ENCODE peak calls at places on chromosomes 3 and 15, in seven cellular contexts. One of them, this sample, is unnamed.

GRCh38 chr3:130537609-130538304 is 20.8 kb downstream of the COL6A6 start:
- DNase-seq in DND-41: no peak
- DNase-seq in hepatocyte: no peak
- DNase-seq in A549: no peak
- DNase-seq in mammary epithelial cell: no peak
- DNase-seq in HCT116: no peak
- DNase-seq in endothelial cell of umbilical vein: no peak
- DNase-seq in this sample: no peak

GRCh38 chr3:71307884-71308697 is 275.4 kb downstream of the FOXP1 start:
- DNase-seq in hepatocyte: no peak
- DNase-seq in HCT116: no peak
- DNase-seq in DND-41: no peak
- DNase-seq in endothelial cell of umbilical vein: peak; percentile 40
- DNase-seq in mammary epithelial cell: peak; percentile 41
- DNase-seq in A549: no peak
- DNase-seq in this sample: no peak

GRCh38 chr3:146493221-146493620 is 23.9 kb upstream of the PLSCR2 start:
- DNase-seq in HCT116: no peak
- DNase-seq in A549: no peak
- DNase-seq in mammary epithelial cell: no peak
- DNase-seq in DND-41: no peak
- DNase-seq in hepatocyte: no peak
- DNase-seq in endothelial cell of umbilical vein: no peak
- DNase-seq in this sample: no peak

GRCh38 chr3:68239542-68239941 is 585.1 kb upstream of the SUCLG2 start:
- DNase-seq in hepatocyte: no peak
- DNase-seq in DND-41: no peak
- DNase-seq in endothelial cell of umbilical vein: no peak
- DNase-seq in A549: no peak
- DNase-seq in HCT116: no peak
- DNase-seq in mammary epithelial cell: no peak
- DNase-seq in this sample: no peak

GRCh38 chr3:32435911-32436815 is 44.5 kb downstream of the CMTM7 start:
- DNase-seq in hepatocyte: no peak
- DNase-seq in A549: no peak
- DNase-seq in DND-41: peak; percentile 54
- DNase-seq in endothelial cell of umbilical vein: no peak
- DNase-seq in HCT116: no peak
- DNase-seq in mammary epithelial cell: no peak
- DNase-seq in this sample: no peak

GRCh38 chr15:76986743-76987142 is 8.2 kb upstream of the PSTPIP1 start:
- DNase-seq in HCT116: no peak
- DNase-seq in endothelial cell of umbilical vein: no peak
- DNase-seq in A549: no peak
- DNase-seq in DND-41: no peak
- DNase-seq in hepatocyte: no peak
- DNase-seq in mammary epithelial cell: no peak
- DNase-seq in this sample: no peak

GRCh38 chr15:36914962-36915808 is 185.2 kb downstream of the MEIS2 start:
- DNase-seq in A549: no peak
- DNase-seq in DND-41: no peak
- DNase-seq in hepatocyte: peak; percentile 18
- DNase-seq in endothelial cell of umbilical vein: peak; percentile 17
- DNase-seq in HCT116: no peak
- DNase-seq in mammary epithelial cell: no peak
- DNase-seq in this sample: no peak

GRCh38 chr3:1587426-1587825 is 494.6 kb downstream of the CNTN6 start:
- DNase-seq in mammary epithelial cell: no peak
- DNase-seq in HCT116: no peak
- DNase-seq in DND-41: no peak
- DNase-seq in hepatocyte: no peak
- DNase-seq in A549: no peak
- DNase-seq in endothelial cell of umbilical vein: no peak
- DNase-seq in this sample: no peak

GRCh38 chr3:124846189-124846588 is 41.0 kb downstream of the ITGB5 start:
- DNase-seq in HCT116: no peak
- DNase-seq in hepatocyte: no peak
- DNase-seq in endothelial cell of umbilical vein: peak; percentile 7
- DNase-seq in mammary epithelial cell: peak; percentile 53
- DNase-seq in DND-41: no peak
- DNase-seq in A549: no peak
- DNase-seq in this sample: peak; percentile 50

GRCh38 chr3:152230367-152230766 is 38.4 kb upstream of the MBNL1 start:
- DNase-seq in endothelial cell of umbilical vein: no peak
- DNase-seq in HCT116: no peak
- DNase-seq in A549: no peak
- DNase-seq in hepatocyte: no peak
- DNase-seq in DND-41: no peak
- DNase-seq in mammary epithelial cell: no peak
- DNase-seq in this sample: no peak

GRCh38 chr15:47987908-47988532 is 132.8 kb upstream of the SLC24A5 start:
- DNase-seq in hepatocyte: peak; percentile 79
- DNase-seq in DND-41: peak; percentile 8
- DNase-seq in A549: peak; percentile 4
- DNase-seq in mammary epithelial cell: peak; percentile 32
- DNase-seq in HCT116: peak; percentile 0
- DNase-seq in endothelial cell of umbilical vein: peak; percentile 68
- DNase-seq in this sample: no peak

GRCh38 chr15:64191971-64192830 is 29.4 kb upstream of the PPIB start:
- DNase-seq in endothelial cell of umbilical vein: no peak
- DNase-seq in mammary epithelial cell: no peak
- DNase-seq in DND-41: no peak
- DNase-seq in A549: no peak
- DNase-seq in HCT116: no peak
- DNase-seq in hepatocyte: no peak
- DNase-seq in this sample: no peak

GRCh38 chr3:161270991-161271390 is 49.9 kb downstream of the NMD3 start:
- DNase-seq in A549: no peak
- DNase-seq in endothelial cell of umbilical vein: no peak
- DNase-seq in hepatocyte: no peak
- DNase-seq in HCT116: no peak
- DNase-seq in DND-41: no peak
- DNase-seq in mammary epithelial cell: no peak
- DNase-seq in this sample: no peak

GRCh38 chr15:60574801-60575631 is 96.1 kb upstream of the ICE2 start:
- DNase-seq in endothelial cell of umbilical vein: peak; percentile 56
- DNase-seq in DND-41: no peak
- DNase-seq in A549: no peak
- DNase-seq in HCT116: no peak
- DNase-seq in mammary epithelial cell: no peak
- DNase-seq in hepatocyte: peak; percentile 43
- DNase-seq in this sample: no peak

GRCh38 chr3:65953881-65954733 is 84.6 kb downstream of the MAGI1 start:
- DNase-seq in A549: no peak
- DNase-seq in HCT116: no peak
- DNase-seq in DND-41: no peak
- DNase-seq in mammary epithelial cell: no peak
- DNase-seq in endothelial cell of umbilical vein: peak; percentile 70
- DNase-seq in hepatocyte: peak; percentile 53
- DNase-seq in this sample: peak; percentile 39

GRCh38 chr15:29424118-29424517 is 154.5 kb upstream of the NSMCE3 start:
- DNase-seq in HCT116: no peak
- DNase-seq in DND-41: no peak
- DNase-seq in A549: no peak
- DNase-seq in mammary epithelial cell: no peak
- DNase-seq in endothelial cell of umbilical vein: no peak
- DNase-seq in hepatocyte: no peak
- DNase-seq in this sample: no peak

GRCh38 chr3:134361162-134361831 is 12.9 kb downstream of the AMOTL2 start:
- DNase-seq in endothelial cell of umbilical vein: no peak
- DNase-seq in A549: no peak
- DNase-seq in HCT116: no peak
- DNase-seq in hepatocyte: no peak
- DNase-seq in mammary epithelial cell: no peak
- DNase-seq in DND-41: no peak
- DNase-seq in this sample: no peak

GRCh38 chr3:115217678-115218451 is 70.8 kb upstream of the ZBTB20 start:
- DNase-seq in HCT116: peak; percentile 42
- DNase-seq in hepatocyte: peak; percentile 75
- DNase-seq in endothelial cell of umbilical vein: peak; percentile 75
- DNase-seq in DND-41: peak; percentile 9
- DNase-seq in mammary epithelial cell: peak; percentile 56
- DNase-seq in A549: peak; percentile 22
- DNase-seq in this sample: peak; percentile 40

GRCh38 chr3:37435572-37435971 is 261.2 kb upstream of the LRRFIP2 start:
- DNase-seq in hepatocyte: no peak
- DNase-seq in DND-41: no peak
- DNase-seq in mammary epithelial cell: no peak
- DNase-seq in HCT116: no peak
- DNase-seq in endothelial cell of umbilical vein: no peak
- DNase-seq in A549: no peak
- DNase-seq in this sample: no peak

DNA sequence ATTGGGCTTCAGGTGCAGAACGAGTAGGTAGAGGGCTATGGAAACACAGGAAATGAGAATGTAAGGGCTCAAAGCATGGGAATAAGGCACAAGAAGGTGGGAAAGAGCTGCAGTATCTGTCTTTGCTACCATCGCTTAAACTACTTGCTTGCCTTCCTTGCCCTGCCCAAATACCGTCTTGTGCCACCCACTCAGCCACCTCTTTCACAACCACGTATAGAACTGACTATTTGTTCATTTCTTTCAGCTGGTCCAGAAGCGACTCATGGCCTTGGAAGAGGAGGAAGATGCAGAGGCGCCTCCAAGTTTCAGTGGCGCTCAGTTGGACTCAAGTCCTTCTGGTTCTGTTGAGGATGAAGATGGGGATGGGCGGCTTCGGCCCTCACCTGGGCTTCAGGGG is 11.8 kb downstream of the LPCAT4 start:
- DNase-seq in HCT116: no peak
- DNase-seq in DND-41: no peak
- DNase-seq in mammary epithelial cell: peak; percentile 35
- DNase-seq in endothelial cell of umbilical vein: no peak
- DNase-seq in hepatocyte: no peak
- DNase-seq in A549: no peak
- DNase-seq in this sample: no peak
- H3K4me2 ChIP-seq in HCT116: no peak overlapping the region
- H3K4me2 ChIP-seq in DND-41: no peak overlapping the region
- H3K4me2 ChIP-seq in mammary epithelial cell: no peak overlapping the region
- H3K4me2 ChIP-seq in endothelial cell of umbilical vein: no peak overlapping the region
- H3K4me2 ChIP-seq in hepatocyte: no peak overlapping the region
- H3K4me2 ChIP-seq in A549: no peak overlapping the region
- H3K4me2 ChIP-seq in this sample: no peak overlapping the region

GRCh38 chr15:25088261-25088790 is 133.5 kb downstream of the SNRPN start:
- DNase-seq in A549: no peak
- DNase-seq in hepatocyte: no peak
- DNase-seq in mammary epithelial cell: no peak
- DNase-seq in HCT116: no peak
- DNase-seq in DND-41: no peak
- DNase-seq in endothelial cell of umbilical vein: no peak
- DNase-seq in this sample: no peak

GRCh38 chr15:25087137-25087536 is 132.3 kb downstream of the SNRPN start:
- DNase-seq in mammary epithelial cell: no peak
- DNase-seq in hepatocyte: no peak
- DNase-seq in DND-41: no peak
- DNase-seq in HCT116: no peak
- DNase-seq in A549: no peak
- DNase-seq in endothelial cell of umbilical vein: no peak
- DNase-seq in this sample: no peak

GRCh38 chr15:25091421-25092158 is 136.8 kb downstream of the SNRPN start:
- DNase-seq in endothelial cell of umbilical vein: no peak
- DNase-seq in HCT116: no peak
- DNase-seq in mammary epithelial cell: no peak
- DNase-seq in A549: no peak
- DNase-seq in DND-41: no peak
- DNase-seq in hepatocyte: no peak
- DNase-seq in this sample: no peak

GRCh38 chr15:25090073-25090733 is 135.4 kb downstream of the SNRPN start:
- DNase-seq in endothelial cell of umbilical vein: no peak
- DNase-seq in mammary epithelial cell: no peak
- DNase-seq in A549: no peak
- DNase-seq in HCT116: no peak
- DNase-seq in DND-41: no peak
- DNase-seq in hepatocyte: no peak
- DNase-seq in this sample: no peak

GRCh38 chr15:25089577-25089976 is 134.8 kb downstream of the SNRPN start:
- DNase-seq in DND-41: no peak
- DNase-seq in endothelial cell of umbilical vein: no peak
- DNase-seq in mammary epithelial cell: no peak
- DNase-seq in HCT116: no peak
- DNase-seq in A549: no peak
- DNase-seq in hepatocyte: no peak
- DNase-seq in this sample: no peak
- H3K9me3 ChIP-seq in DND-41: peaks cover 20% of the 10 kb centered on the region
- H3K9me3 ChIP-seq in endothelial cell of umbilical vein: no peaks in the 10 kb centered on the region
- H3K9me3 ChIP-seq in mammary epithelial cell: peaks cover 61% of the 10 kb centered on the region
- H3K9me3 ChIP-seq in HCT116: peaks cover 71% of the 10 kb centered on the region
- H3K9me3 ChIP-seq in A549: peaks cover 2% of the 10 kb centered on the region
- H3K9me3 ChIP-seq in hepatocyte: peaks cover 3% of the 10 kb centered on the region
- H3K9me3 ChIP-seq in this sample: no peaks in the 10 kb centered on the region

DNA sequence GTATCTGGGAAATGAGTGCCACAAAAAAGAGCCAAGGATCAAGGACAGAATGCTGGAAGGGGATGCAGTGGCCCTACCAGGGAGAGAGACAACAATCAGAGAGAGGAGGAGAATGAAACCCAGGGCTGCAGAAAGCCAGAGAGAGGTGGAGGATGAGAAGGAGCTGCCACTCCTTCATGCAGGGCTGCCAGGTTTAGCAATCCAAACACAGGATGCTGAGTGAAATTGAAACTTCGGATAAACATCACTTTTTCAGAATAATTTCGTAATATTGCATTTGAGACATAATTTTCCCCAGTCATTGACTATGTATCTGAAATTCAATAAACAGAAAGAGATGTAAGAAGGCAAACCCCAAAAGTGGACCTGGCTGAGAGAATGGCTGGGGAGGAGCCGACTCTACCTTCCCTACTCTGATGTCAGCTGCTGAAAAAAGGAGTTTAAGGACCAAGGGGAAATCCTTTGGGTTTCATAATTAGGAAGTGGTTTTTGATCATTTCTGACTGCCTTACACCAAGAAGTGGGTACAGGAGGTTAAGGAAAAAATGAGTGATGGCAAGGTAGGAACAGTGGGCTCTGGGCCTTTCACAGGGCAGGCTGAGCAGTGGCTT is 33.8 kb downstream of the SLC9A9 start:
- DNase-seq in A549: no peak
- DNase-seq in mammary epithelial cell: no peak
- DNase-seq in HCT116: no peak
- DNase-seq in DND-41: no peak
- DNase-seq in endothelial cell of umbilical vein: no peak
- DNase-seq in hepatocyte: no peak
- DNase-seq in this sample: no peak
- H3K4me2 ChIP-seq in A549: no peak overlapping the region
- H3K4me2 ChIP-seq in mammary epithelial cell: no peak overlapping the region
- H3K4me2 ChIP-seq in HCT116: no peak overlapping the region
- H3K4me2 ChIP-seq in DND-41: no peak overlapping the region
- H3K4me2 ChIP-seq in endothelial cell of umbilical vein: no peak overlapping the region
- H3K4me2 ChIP-seq in hepatocyte: no peak overlapping the region
- H3K4me2 ChIP-seq in this sample: no peak overlapping the region

DNA sequence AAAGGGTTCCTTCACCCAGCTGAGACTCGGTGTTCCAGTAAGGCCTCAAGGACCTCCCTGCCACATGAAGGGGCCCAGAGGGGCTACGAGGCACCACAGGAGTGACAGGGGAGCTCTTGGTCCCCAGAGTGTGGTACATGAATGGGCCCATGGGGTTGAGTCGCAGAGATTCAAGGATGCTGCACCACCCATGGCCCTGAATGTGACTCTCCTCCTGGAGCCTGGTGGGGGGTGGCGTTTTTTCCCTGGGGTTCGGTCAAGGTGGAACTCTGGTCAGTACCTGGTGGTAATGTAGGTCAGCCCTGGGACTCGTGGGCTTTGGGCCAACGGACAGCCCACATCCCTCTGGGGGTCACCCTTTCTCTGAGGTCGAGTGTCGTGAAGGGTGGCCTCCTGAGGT is 204.0 kb downstream of the UBE3A start:
- DNase-seq in DND-41: no peak
- DNase-seq in A549: no peak
- DNase-seq in endothelial cell of umbilical vein: no peak
- DNase-seq in mammary epithelial cell: no peak
- DNase-seq in hepatocyte: no peak
- DNase-seq in HCT116: no peak
- DNase-seq in this sample: no peak
- H3K9me3 ChIP-seq in DND-41: peaks cover 15% of the 10 kb centered on the region
- H3K9me3 ChIP-seq in A549: no peaks in the 10 kb centered on the region
- H3K9me3 ChIP-seq in endothelial cell of umbilical vein: peaks cover 8% of the 10 kb centered on the region
- H3K9me3 ChIP-seq in mammary epithelial cell: peaks cover 74% of the 10 kb centered on the region
- H3K9me3 ChIP-seq in hepatocyte: no peaks in the 10 kb centered on the region
- H3K9me3 ChIP-seq in HCT116: peaks cover 40% of the 10 kb centered on the region
- H3K9me3 ChIP-seq in this sample: no peaks in the 10 kb centered on the region

This sample was measured in PC-9.